ENCODE peak calls at places on chromosomes 13 and 19, in eight cellular contexts. B is fibroblast of lung; H is uterus; Y is A673; U is CD8-positive, alpha-beta T cell; Q is CD4-positive, alpha-beta memory T cell; K is kidney; J is GM23248. X is an unnamed sample. For H3K4me1, the result is how much of the 10 kb centered on the place peaks cover.

GRCh38 chr19:45876411-45877197 is 9.3 kb downstream of the IRF2BP1 start:
- DNase-seq in B (peak), U (no peak), Y (no peak), K (peak), H (no peak), Q (no peak), J (peak), X (no peak)

GRCh38 chr13:89740994-89741678 is 1606.4 kb upstream of the MIR17HG start:
- DNase-seq in U (no peak), H (no peak), Y (no peak), K (peak), Q (no peak), B (no peak), J (no peak), X (no peak)

GRCh38 chr13:84658881-84659661 is 776.8 kb upstream of the SLITRK1 start:
- DNase-seq in Q (no peak), Y (no peak), B (peak), K (no peak), H (no peak), U (no peak), J (peak), X (no peak)

GRCh38 chr13:67048793-67049150 is 181.4 kb downstream of the PCDH9 start:
- DNase-seq in U (no peak), Y (no peak), K (no peak), J (no peak), B (peak), Q (no peak), H (no peak), X (no peak)

GRCh38 chr13:114095486-114095885 is 36.9 kb downstream of the RASA3 start:
- DNase-seq in J (no peak), U (no peak), B (no peak), Q (no peak), Y (no peak), H (peak), K (no peak), X (no peak)

GRCh38 chr13:34156841-34157365 is 339.0 kb downstream of the RFC3 start:
- DNase-seq in H (peak), K (peak), Q (no peak), B (peak), J (peak), Y (peak), U (no peak), X (no peak)

GRCh38 chr19:18023596-18024212 is 15.7 kb downstream of the ARRDC2 start:
- DNase-seq in K (peak), Y (peak), J (no peak), Q (peak), B (no peak), U (peak), H (peak), X (peak)

GRCh38 chr13:24502567-24503375 is 9.8 kb downstream of the PARP4 start:
- DNase-seq in U (no peak), J (peak), Y (no peak), H (no peak), Q (no peak), B (peak), K (no peak), X (no peak)

GRCh38 chr13:40331802-40332201 is 334.6 kb downstream of the FOXO1 start:
- DNase-seq in J (no peak), K (no peak), U (no peak), Y (no peak), B (no peak), H (no peak), Q (no peak), X (no peak)

GRCh38 chr19:54114340-54114826 is 1.1 kb downstream of the TFPT start:
- DNase-seq in J (peak), Q (peak), Y (peak), H (no peak), U (peak), K (peak), B (peak), X (peak)

GRCh38 chr19:30049226-30049625 is 107.2 kb downstream of the URI1 start:
- DNase-seq in B (no peak), H (no peak), Q (no peak), K (no peak), U (no peak), Y (no peak), J (no peak), X (no peak)

GRCh38 chr19:45792482-45793177 is at the start of gene DMWD:
- DNase-seq in Y (peak), Q (peak), J (peak), U (peak), B (peak), K (peak), H (peak), X (peak)

GRCh38 chr19:23075031-23075733 is 41.6 kb upstream of the ZNF730 start:
- DNase-seq in H (peak), U (no peak), Y (peak), B (peak), K (peak), J (peak), Q (no peak), X (no peak)

GRCh38 chr19:35592226-35592625 is 6.3 kb downstream of the PMIS2 start:
- DNase-seq in H (no peak), K (no peak), Q (peak), B (peak), Y (peak), U (no peak), J (peak), X (peak)

GRCh38 chr13:79423801-79424642 is 18.0 kb upstream of the RBM26 start:
- DNase-seq in H (no peak), Y (peak), U (no peak), Q (peak), J (peak), K (no peak), B (peak), X (peak)

GRCh38 chr19:18008814-18009213 is 844 bp downstream of the ARRDC2 start:
- DNase-seq in J (no peak), K (no peak), Q (no peak), Y (no peak), H (no peak), U (no peak), B (no peak), X (no peak)

GRCh38 chr13:52029569-52029968 is 5.1 kb downstream of the UTP14C start:
- DNase-seq in U (no peak), J (no peak), Q (no peak), B (no peak), Y (no peak), K (no peak), H (no peak), X (no peak)

GRCh38 chr19:38877781-38878574 is at the start of gene RINL:
- DNase-seq in U (peak), J (no peak), H (no peak), Y (no peak), K (no peak), B (no peak), Q (peak), X (peak)
- H3K4me3 ChIP-seq in U (peak), J (no peak), H (no peak), Y (no peak), K (no peak), B (no peak), Q (peak), X (peak)

GRCh38 chr13:71789952-71790351 is 77.1 kb downstream of the DACH1 start:
- DNase-seq in H (no peak), U (no peak), Q (no peak), B (no peak), K (no peak), Y (no peak), J (no peak), X (no peak)

GRCh38 chr13:71787461-71787860 is 79.5 kb downstream of the DACH1 start:
- DNase-seq in K (no peak), B (no peak), U (no peak), Q (no peak), H (no peak), Y (no peak), J (no peak), X (no peak)

GRCh38 chr13:71785361-71785760 is 81.6 kb downstream of the DACH1 start:
- DNase-seq in Q (no peak), K (no peak), J (no peak), B (no peak), H (no peak), Y (no peak), U (no peak), X (no peak)

GRCh38 chr13:71786815-71787214 is 80.2 kb downstream of the DACH1 start:
- DNase-seq in Q (no peak), B (no peak), Y (no peak), J (no peak), K (no peak), H (no peak), U (no peak), X (no peak)
- H3K27ac ChIP-seq in Q (no peak), B (no peak), Y (no peak), J (no peak), K (no peak), H (no peak), U (no peak), X (no peak)

GRCh38 chr19:38093154-38093553 is 130.9 kb downstream of the DPF1 start:
- DNase-seq in Y (no peak), K (no peak), Q (no peak), J (no peak), H (no peak), U (no peak), B (no peak), X (no peak)
- H3K4me1 ChIP-seq in Y (under half), K (under half), Q (under half), J (under half), H (under half), U (under half), B (under half), X (under half)

DNA sequence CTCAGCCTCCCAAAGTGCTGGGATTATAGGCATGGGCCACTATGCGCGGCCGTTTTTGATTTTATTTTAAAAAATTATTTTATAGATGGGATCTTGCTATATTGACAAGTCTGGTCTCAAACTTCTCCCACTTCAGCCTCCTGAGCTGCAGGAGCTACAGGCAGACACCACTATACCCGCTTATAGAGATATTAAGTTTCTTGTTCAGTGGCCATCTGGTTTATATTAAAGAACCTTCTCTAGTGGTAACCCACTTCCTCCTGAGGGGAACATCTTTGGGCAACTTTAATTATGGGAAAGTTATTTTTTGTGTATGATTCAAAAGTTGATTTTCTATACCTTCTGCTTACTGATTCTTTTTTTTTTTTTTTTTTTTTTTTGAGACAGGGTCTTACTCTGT is 172.7 kb downstream of the KLF5 start:
- DNase-seq in J (no peak), Y (peak), U (no peak), Q (no peak), H (no peak), B (no peak), K (no peak), X (no peak)
- H3K4me3 ChIP-seq in J (no peak), Y (no peak), U (no peak), Q (no peak), H (no peak), B (no peak), K (no peak), X (no peak)

DNA sequence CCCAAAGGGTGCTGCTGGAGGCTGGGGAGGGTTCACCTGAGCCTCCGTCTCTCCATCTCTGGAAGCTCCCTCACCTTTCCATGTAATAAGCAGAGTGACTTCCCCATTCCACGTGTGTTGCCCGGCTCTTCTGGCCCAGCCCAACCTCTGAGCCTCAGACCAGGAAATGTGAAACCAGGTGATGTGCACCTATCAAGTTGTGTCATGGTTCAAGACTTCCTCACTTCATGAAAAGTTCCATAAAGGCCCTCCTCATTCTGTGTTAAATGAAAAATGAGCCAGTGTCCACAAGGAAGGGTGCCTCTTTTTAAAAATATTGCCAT is 204.4 kb upstream of the GPR12 start:
- DNase-seq in J (no peak), K (no peak), H (no peak), B (no peak), Q (no peak), Y (no peak), U (no peak), X (no peak)
- H3K27ac ChIP-seq in J (no peak), K (no peak), H (no peak), B (no peak), Q (no peak), Y (no peak), U (no peak), X (no peak)

DNA sequence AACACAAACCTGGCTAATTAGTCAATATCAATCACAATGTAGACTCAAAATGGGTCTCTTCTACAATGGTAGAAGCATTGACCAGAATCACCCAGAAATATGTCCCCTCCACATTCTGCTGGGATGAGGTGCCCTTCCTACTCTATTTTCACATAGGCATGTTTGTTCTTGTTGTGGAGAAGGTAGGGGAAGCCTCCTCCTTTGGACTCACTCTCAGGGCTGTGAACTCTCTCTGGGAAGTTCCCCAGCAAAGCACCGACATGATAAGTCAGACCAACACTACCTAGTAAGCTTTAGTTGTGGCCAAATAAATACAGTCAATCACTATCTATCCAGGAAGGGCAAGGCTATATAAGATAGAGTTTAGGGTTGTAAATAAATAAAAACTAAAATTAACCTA is 194.5 kb upstream of the UBL3 start:
- DNase-seq in B (no peak), K (no peak), J (no peak), Q (no peak), U (no peak), Y (no peak), H (no peak), X (no peak)
- H3K4me1 ChIP-seq in B (under half), K (under half), J (under half), Q (under half), U (under half), Y (under half), H (under half), X (under half)

GRCh38 chr13:44142911-44143665 is 230.5 kb upstream of the SERP2 start:
- DNase-seq in Y (no peak), U (no peak), H (no peak), Q (no peak), K (no peak), J (peak), B (peak), X (no peak)
- H3K4me3 ChIP-seq in Y (no peak), U (no peak), H (peak), Q (no peak), K (peak), J (peak), B (peak), X (no peak)